ENCODE peak calls at places on chromosomes 11 and 22, in eight cellular contexts. R is iris pigment epithelial cell; X is C1 segment of cervical spinal cord; I is stimulated activated CD4-positive, alpha-beta T cell treated with anti-CD3 and anti-CD28 coated beads, Interleukin-4, amount 100 ng/mL, for 24 hours; M is activated CD8-positive, alpha-beta memory T cell treated with anti-CD3 and anti-CD28 coated beads for 1 hour; Q is stimulated activated naive CD4-positive, alpha-beta T cell treated with Interleukin-2 at 50 U/mL for 16 hours; N is AG09309; B is GM23338. F is an unnamed sample.

GRCh38 chr11:92297551-92298237 is 73.1 kb downstream of the FAT3 start:
- DNase-seq in R (no peak), X (no peak), I (no peak), M (no peak), Q (no peak), N (no peak), B (no peak), F (no peak)

GRCh38 chr11:70707821-70708220 is 309.5 kb downstream of the CTTN start:
- DNase-seq in R (no peak), X (no peak), I (no peak), M (no peak), Q (no peak), N (no peak), B (no peak), F (no peak)

GRCh38 chr11:33689089-33689488 is 11.5 kb downstream of the C11orf91 start:
- DNase-seq in R (no peak), X (no peak), I (no peak), M (no peak), Q (no peak), N (no peak), B (no peak), F (no peak)

GRCh38 chr22:46537946-46538815 is 761 bp upstream of the CELSR1 start:
- DNase-seq in R (peak), X (no peak), I (no peak), M (no peak), Q (no peak), N (no peak), B (peak), F (peak)

GRCh38 chr22:17477401-17477833 is 85.9 kb upstream of the SLC25A18 start:
- DNase-seq in R (no peak), X (no peak), I (no peak), M (no peak), Q (no peak), N (no peak), B (peak), F (peak)

GRCh38 chr11:3225159-3225758 is 6.6 kb upstream of the MRGPRG start:
- DNase-seq in R (no peak), X (no peak), I (no peak), M (no peak), Q (no peak), N (no peak), B (no peak), F (no peak)

GRCh38 chr11:36375348-36376314 is 79.5 kb downstream of the PRR5L start:
- DNase-seq in R (peak), X (peak), I (no peak), M (no peak), Q (no peak), N (no peak), B (peak), F (no peak)

GRCh38 chr11:2927851-2928604 is 1.2 kb downstream of the PHLDA2 start:
- DNase-seq in R (peak), X (no peak), I (no peak), M (no peak), Q (no peak), N (no peak), B (no peak), F (peak)

GRCh38 chr11:10605941-10606381 is 37.5 kb upstream of the LYVE1 start:
- DNase-seq in R (peak), X (peak), I (no peak), M (no peak), Q (no peak), N (peak), B (peak), F (peak)

GRCh38 chr11:122721964-122722266 is 66.4 kb downstream of the UBASH3B start:
- DNase-seq in R (peak), X (no peak), I (no peak), M (no peak), Q (no peak), N (no peak), B (no peak), F (peak)

GRCh38 chr11:116500833-116501622 is 271.8 kb downstream of the BUD13 start:
- DNase-seq in R (no peak), X (no peak), I (no peak), M (no peak), Q (no peak), N (no peak), B (peak), F (no peak)

GRCh38 chr11:131908316-131908715 is 537.9 kb downstream of the NTM start:
- DNase-seq in R (no peak), X (no peak), I (no peak), M (no peak), Q (no peak), N (no peak), B (no peak), F (no peak)

GRCh38 chr11:117454564-117454917 is 126.9 kb downstream of the CEP164 start:
- DNase-seq in R (no peak), X (no peak), I (no peak), M (no peak), Q (no peak), N (no peak), B (no peak), F (no peak)

GRCh38 chr11:72629266-72629665 is 45.0 kb downstream of the PDE2A start:
- DNase-seq in R (no peak), X (peak), I (no peak), M (no peak), Q (no peak), N (no peak), B (no peak), F (no peak)

GRCh38 chr11:127656266-127656879 is 655.8 kb upstream of the KIRREL3 start:
- DNase-seq in R (no peak), X (no peak), I (no peak), M (no peak), Q (no peak), N (no peak), B (no peak), F (no peak)

GRCh38 chr11:68439355-68440065 is 21.0 kb upstream of the PPP6R3 start:
- DNase-seq in R (no peak), X (no peak), I (no peak), M (no peak), Q (no peak), N (no peak), B (peak), F (no peak)

GRCh38 chr11:70090989-70091388 is 12.9 kb downstream of the ANO1 start:
- DNase-seq in R (no peak), X (no peak), I (no peak), M (no peak), Q (no peak), N (peak), B (no peak), F (no peak)

GRCh38 chr11:63698976-63699733 is 17.9 kb downstream of the RTN3 start:
- DNase-seq in R (no peak), X (no peak), I (no peak), M (no peak), Q (no peak), N (no peak), B (no peak), F (no peak)

GRCh38 chr11:70725272-70725671 is 326.9 kb downstream of the CTTN start:
- DNase-seq in R (no peak), X (no peak), I (no peak), M (no peak), Q (no peak), N (no peak), B (no peak), F (no peak)

GRCh38 chr22:37177755-37178154 is 10.3 kb downstream of the C1QTNF6 start:
- DNase-seq in R (no peak), X (no peak), I (no peak), M (no peak), Q (no peak), N (no peak), B (no peak), F (no peak)

GRCh38 chr11:123111465-123111864 is 49.5 kb upstream of the HSPA8 start:
- DNase-seq in R (peak), X (no peak), I (no peak), M (no peak), Q (no peak), N (no peak), B (peak), F (peak)

GRCh38 chr11:104881117-104881794 is 17.0 kb downstream of the CASP12 start:
- DNase-seq in R (no peak), X (no peak), I (no peak), M (no peak), Q (no peak), N (no peak), B (no peak), F (no peak)

GRCh38 chr11:27694992-27695391 is 5.3 kb downstream of the BDNF start:
- DNase-seq in R (peak), X (no peak), I (no peak), M (no peak), Q (no peak), N (no peak), B (peak), F (peak)

GRCh38 chr11:77747381-77747969 is 73.0 kb downstream of the RSF1 start:
- DNase-seq in R (peak), X (no peak), I (no peak), M (no peak), Q (no peak), N (peak), B (no peak), F (peak)

GRCh38 chr11:65014146-65014960 is at the start of gene ARL2:
- DNase-seq in R (peak), X (peak), I (no peak), M (no peak), Q (peak), N (no peak), B (no peak), F (peak)

GRCh38 chr11:48107188-48107704 is 109.4 kb upstream of the OR4B1 start:
- DNase-seq in R (no peak), X (no peak), I (peak), M (no peak), Q (peak), N (no peak), B (no peak), F (no peak)

GRCh38 chr11:111047376-111047775 is 198.1 kb upstream of the POU2AF2 start:
- DNase-seq in R (no peak), X (no peak), I (no peak), M (no peak), Q (no peak), N (no peak), B (peak), F (no peak)

GRCh38 chr11:36371161-36371560 is 75.1 kb downstream of the PRR5L start:
- DNase-seq in R (no peak), X (no peak), I (no peak), M (no peak), Q (no peak), N (no peak), B (no peak), F (no peak)

GRCh38 chr22:47811971-47812370 is 1049.5 kb downstream of the TBC1D22A start:
- DNase-seq in R (no peak), X (no peak), I (no peak), M (no peak), Q (no peak), N (no peak), B (no peak), F (no peak)

GRCh38 chr11:31967404-31967950 is 123.4 kb upstream of the RCN1 start:
- DNase-seq in R (no peak), X (no peak), I (no peak), M (no peak), Q (no peak), N (no peak), B (no peak), F (no peak)

GRCh38 chr11:119181677-119182412 is 3.4 kb upstream of the NHERF4 start:
- DNase-seq in R (no peak), X (no peak), I (no peak), M (no peak), Q (no peak), N (no peak), B (no peak), F (no peak)

GRCh38 chr22:35384567-35384966 is 3.7 kb downstream of the HMOX1 start:
- DNase-seq in R (no peak), X (no peak), I (no peak), M (no peak), Q (no peak), N (no peak), B (no peak), F (no peak)

GRCh38 chr11:75771646-75772410 is 3.2 kb downstream of the DGAT2 start:
- DNase-seq in R (peak), X (no peak), I (no peak), M (no peak), Q (no peak), N (peak), B (no peak), F (peak)

GRCh38 chr11:560305-561147 is at the start of the genes LMNTD2 and RASSF7:
- DNase-seq in R (peak), X (peak), I (peak), M (peak), Q (peak), N (no peak), B (peak), F (peak)

GRCh38 chr11:22337571-22338464 is at the start of gene SLC17A6:
- DNase-seq in R (peak), X (no peak), I (no peak), M (no peak), Q (no peak), N (no peak), B (peak), F (peak)

F was measured in fibroblast of pulmonary artery.